ENCODE peak calls at places on chromosomes 5 and 9, in six cellular contexts. One of them, this sample, is unnamed.

GRCh38 chr5:143613329-143613728 is 198.6 kb upstream of the HMHB1 start:
- DNase-seq in cardiac muscle cell: no peak
- DNase-seq in stimulated activated CD4-positive, alpha-beta T cell treated with anti-CD3 and anti-CD28 coated beads, Interleukin-15, amount 100 ng/mL, for 24 hours: no peak
- DNase-seq in T47D: no peak
- DNase-seq in activated naive CD8-positive, alpha-beta T cell treated with anti-CD3 and anti-CD28 coated beads for 36 hours: no peak
- DNase-seq in NCI-H345: no peak
- DNase-seq in this sample: no peak

GRCh38 chr9:110266786-110267185 is 10.5 kb upstream of the TXN start:
- DNase-seq in stimulated activated CD4-positive, alpha-beta T cell treated with anti-CD3 and anti-CD28 coated beads, Interleukin-15, amount 100 ng/mL, for 24 hours: no peak
- DNase-seq in T47D: no peak
- DNase-seq in cardiac muscle cell: peak
- DNase-seq in NCI-H345: no peak
- DNase-seq in activated naive CD8-positive, alpha-beta T cell treated with anti-CD3 and anti-CD28 coated beads for 36 hours: no peak
- DNase-seq in this sample: no peak

GRCh38 chr9:114450833-114451706 is 54.2 kb downstream of the WHRN start:
- DNase-seq in activated naive CD8-positive, alpha-beta T cell treated with anti-CD3 and anti-CD28 coated beads for 36 hours: no peak
- DNase-seq in stimulated activated CD4-positive, alpha-beta T cell treated with anti-CD3 and anti-CD28 coated beads, Interleukin-15, amount 100 ng/mL, for 24 hours: no peak
- DNase-seq in T47D: no peak
- DNase-seq in NCI-H345: no peak
- DNase-seq in cardiac muscle cell: no peak
- DNase-seq in this sample: no peak

GRCh38 chr9:134492721-134493470 is 148.7 kb upstream of the COL5A1 start:
- DNase-seq in cardiac muscle cell: no peak
- DNase-seq in stimulated activated CD4-positive, alpha-beta T cell treated with anti-CD3 and anti-CD28 coated beads, Interleukin-15, amount 100 ng/mL, for 24 hours: no peak
- DNase-seq in NCI-H345: no peak
- DNase-seq in T47D: no peak
- DNase-seq in activated naive CD8-positive, alpha-beta T cell treated with anti-CD3 and anti-CD28 coated beads for 36 hours: no peak
- DNase-seq in this sample: no peak

GRCh38 chr5:147481857-147482256 is 28.0 kb downstream of the DPYSL3 start:
- DNase-seq in cardiac muscle cell: peak
- DNase-seq in stimulated activated CD4-positive, alpha-beta T cell treated with anti-CD3 and anti-CD28 coated beads, Interleukin-15, amount 100 ng/mL, for 24 hours: no peak
- DNase-seq in T47D: no peak
- DNase-seq in activated naive CD8-positive, alpha-beta T cell treated with anti-CD3 and anti-CD28 coated beads for 36 hours: no peak
- DNase-seq in NCI-H345: no peak
- DNase-seq in this sample: no peak

GRCh38 chr5:159050408-159051091 is 49.2 kb downstream of the EBF1 start:
- DNase-seq in activated naive CD8-positive, alpha-beta T cell treated with anti-CD3 and anti-CD28 coated beads for 36 hours: no peak
- DNase-seq in T47D: no peak
- DNase-seq in NCI-H345: no peak
- DNase-seq in stimulated activated CD4-positive, alpha-beta T cell treated with anti-CD3 and anti-CD28 coated beads, Interleukin-15, amount 100 ng/mL, for 24 hours: no peak
- DNase-seq in cardiac muscle cell: peak
- DNase-seq in this sample: no peak

GRCh38 chr9:89999534-90000370 is 394.9 kb downstream of the GADD45G start:
- DNase-seq in stimulated activated CD4-positive, alpha-beta T cell treated with anti-CD3 and anti-CD28 coated beads, Interleukin-15, amount 100 ng/mL, for 24 hours: peak
- DNase-seq in NCI-H345: peak
- DNase-seq in cardiac muscle cell: peak
- DNase-seq in activated naive CD8-positive, alpha-beta T cell treated with anti-CD3 and anti-CD28 coated beads for 36 hours: peak
- DNase-seq in T47D: peak
- DNase-seq in this sample: peak

GRCh38 chr9:92176068-92176799 is 61.0 kb upstream of the SPTLC1 start:
- DNase-seq in activated naive CD8-positive, alpha-beta T cell treated with anti-CD3 and anti-CD28 coated beads for 36 hours: no peak
- DNase-seq in cardiac muscle cell: no peak
- DNase-seq in NCI-H345: no peak
- DNase-seq in T47D: no peak
- DNase-seq in stimulated activated CD4-positive, alpha-beta T cell treated with anti-CD3 and anti-CD28 coated beads, Interleukin-15, amount 100 ng/mL, for 24 hours: no peak
- DNase-seq in this sample: no peak

This sample was measured in activated CD8-positive, alpha-beta T cell treated with anti-CD3 and anti-CD28 coated beads, Interleukin-2, amount 10 ng/mL, durations not matched to agents 7 days and 5 days.